ENCODE peak calls at places on chromosomes 16 and 17, in five cellular contexts. One of them, this sample, is unnamed.

GRCh38 chr17:78179372-78179771 is 7.5 kb downstream of the TK1 start:
- DNase-seq in CD8-positive, alpha-beta memory T cell: no peak
- DNase-seq in body of pancreas: no peak
- DNase-seq in testis: no peak
- DNase-seq in CD4-positive, CD25-positive, alpha-beta regulatory T cell: no peak
- DNase-seq in this sample: no peak

GRCh38 chr16:66617010-66617434 is 12.5 kb downstream of the CMTM3 start:
- DNase-seq in CD8-positive, alpha-beta memory T cell: no peak
- DNase-seq in body of pancreas: no peak
- DNase-seq in testis: no peak
- DNase-seq in CD4-positive, CD25-positive, alpha-beta regulatory T cell: no peak
- DNase-seq in this sample: no peak

GRCh38 chr17:31094600-31095238 is at the start of gene NF1:
- DNase-seq in CD4-positive, CD25-positive, alpha-beta regulatory T cell: peak; percentile 83
- DNase-seq in body of pancreas: peak; percentile 97
- DNase-seq in testis: peak; percentile 97
- DNase-seq in CD8-positive, alpha-beta memory T cell: peak; percentile 89
- DNase-seq in this sample: peak; percentile 93

GRCh38 chr17:48522031-48522593 is 8.7 kb downstream of the HOXB1 start:
- DNase-seq in testis: no peak
- DNase-seq in CD8-positive, alpha-beta memory T cell: no peak
- DNase-seq in body of pancreas: no peak
- DNase-seq in CD4-positive, CD25-positive, alpha-beta regulatory T cell: no peak
- DNase-seq in this sample: no peak

GRCh38 chr16:87297918-87298631 is 19.1 kb downstream of the C16orf95 start:
- DNase-seq in CD4-positive, CD25-positive, alpha-beta regulatory T cell: no peak
- DNase-seq in body of pancreas: peak; percentile 32
- DNase-seq in testis: peak; percentile 38
- DNase-seq in CD8-positive, alpha-beta memory T cell: no peak
- DNase-seq in this sample: peak; percentile 67

GRCh38 chr17:44959821-44960523 is 8.1 kb downstream of the C1QL1 start:
- DNase-seq in CD4-positive, CD25-positive, alpha-beta regulatory T cell: no peak
- DNase-seq in testis: no peak
- DNase-seq in body of pancreas: no peak
- DNase-seq in CD8-positive, alpha-beta memory T cell: no peak
- DNase-seq in this sample: no peak

GRCh38 chr17:50129946-50130777 is at the start of gene SAMD14:
- DNase-seq in testis: no peak
- DNase-seq in CD8-positive, alpha-beta memory T cell: peak; percentile 48
- DNase-seq in body of pancreas: no peak
- DNase-seq in CD4-positive, CD25-positive, alpha-beta regulatory T cell: peak; percentile 45
- DNase-seq in this sample: no peak

GRCh38 chr16:87926246-87927194 is 9.8 kb downstream of the CA5A start:
- DNase-seq in testis: no peak
- DNase-seq in body of pancreas: no peak
- DNase-seq in CD8-positive, alpha-beta memory T cell: no peak
- DNase-seq in CD4-positive, CD25-positive, alpha-beta regulatory T cell: no peak
- DNase-seq in this sample: no peak

GRCh38 chr16:66432429-66432828 is 5.3 kb downstream of the BEAN1 start:
- DNase-seq in CD8-positive, alpha-beta memory T cell: no peak
- DNase-seq in CD4-positive, CD25-positive, alpha-beta regulatory T cell: no peak
- DNase-seq in body of pancreas: no peak
- DNase-seq in testis: no peak
- DNase-seq in this sample: no peak

GRCh38 chr17:50542795-50543774 is 3.9 kb upstream of the SPATA20 start:
- DNase-seq in testis: no peak
- DNase-seq in body of pancreas: peak; percentile 92
- DNase-seq in CD4-positive, CD25-positive, alpha-beta regulatory T cell: no peak
- DNase-seq in CD8-positive, alpha-beta memory T cell: no peak
- DNase-seq in this sample: no peak

GRCh38 chr17:45895304-45895968 is 1.1 kb downstream of the MAPT start:
- DNase-seq in body of pancreas: no peak
- DNase-seq in testis: no peak
- DNase-seq in CD8-positive, alpha-beta memory T cell: no peak
- DNase-seq in CD4-positive, CD25-positive, alpha-beta regulatory T cell: peak; percentile 24
- DNase-seq in this sample: no peak

GRCh38 chr17:27956601-27957445 is 63.7 kb upstream of the LYRM9 start:
- DNase-seq in body of pancreas: peak; percentile 78
- DNase-seq in CD4-positive, CD25-positive, alpha-beta regulatory T cell: no peak
- DNase-seq in testis: no peak
- DNase-seq in CD8-positive, alpha-beta memory T cell: no peak
- DNase-seq in this sample: no peak

GRCh38 chr17:62566996-62567578 is 60.4 kb upstream of the MRC2 start:
- DNase-seq in CD4-positive, CD25-positive, alpha-beta regulatory T cell: no peak
- DNase-seq in body of pancreas: no peak
- DNase-seq in CD8-positive, alpha-beta memory T cell: no peak
- DNase-seq in testis: no peak
- DNase-seq in this sample: no peak

GRCh38 chr17:41538565-41538991 is 10.5 kb upstream of the KRT19 start:
- DNase-seq in CD8-positive, alpha-beta memory T cell: no peak
- DNase-seq in testis: no peak
- DNase-seq in CD4-positive, CD25-positive, alpha-beta regulatory T cell: no peak
- DNase-seq in body of pancreas: no peak
- DNase-seq in this sample: no peak

GRCh38 chr17:81049973-81050551 is 15.1 kb downstream of the BAIAP2 start:
- DNase-seq in body of pancreas: peak; percentile 39
- DNase-seq in CD4-positive, CD25-positive, alpha-beta regulatory T cell: no peak
- DNase-seq in CD8-positive, alpha-beta memory T cell: no peak
- DNase-seq in testis: no peak
- DNase-seq in this sample: no peak

GRCh38 chr17:66542183-66542966 is 240.0 kb downstream of the PRKCA start:
- DNase-seq in body of pancreas: no peak
- DNase-seq in CD8-positive, alpha-beta memory T cell: no peak
- DNase-seq in testis: no peak
- DNase-seq in CD4-positive, CD25-positive, alpha-beta regulatory T cell: no peak
- DNase-seq in this sample: peak; percentile 59

GRCh38 chr17:1490643-1491405 is 1.7 kb downstream of the MYO1C start:
- DNase-seq in CD4-positive, CD25-positive, alpha-beta regulatory T cell: peak; percentile 50
- DNase-seq in CD8-positive, alpha-beta memory T cell: peak; percentile 55
- DNase-seq in testis: peak; percentile 54
- DNase-seq in body of pancreas: peak; percentile 59
- DNase-seq in this sample: peak; percentile 78

GRCh38 chr16:85303354-85303883 is 191.1 kb upstream of the CIBAR2 start:
- DNase-seq in CD8-positive, alpha-beta memory T cell: peak; percentile 48
- DNase-seq in body of pancreas: peak; percentile 78
- DNase-seq in CD4-positive, CD25-positive, alpha-beta regulatory T cell: peak; percentile 69
- DNase-seq in testis: peak; percentile 76
- DNase-seq in this sample: peak; percentile 85

GRCh38 chr17:20010099-20010863 is 1.1 kb downstream of the SPECC1 start:
- DNase-seq in CD8-positive, alpha-beta memory T cell: no peak
- DNase-seq in body of pancreas: peak; percentile 38
- DNase-seq in CD4-positive, CD25-positive, alpha-beta regulatory T cell: no peak
- DNase-seq in testis: peak; percentile 67
- DNase-seq in this sample: no peak

GRCh38 chr16:15051387-15051951 is 4.4 kb downstream of the NTAN1 start:
- DNase-seq in CD4-positive, CD25-positive, alpha-beta regulatory T cell: no peak
- DNase-seq in testis: no peak
- DNase-seq in body of pancreas: no peak
- DNase-seq in CD8-positive, alpha-beta memory T cell: no peak
- DNase-seq in this sample: no peak

GRCh38 chr17:80104321-80104955 is 3.1 kb downstream of the GAA start:
- DNase-seq in testis: peak; percentile 65
- DNase-seq in body of pancreas: no peak
- DNase-seq in CD8-positive, alpha-beta memory T cell: no peak
- DNase-seq in CD4-positive, CD25-positive, alpha-beta regulatory T cell: no peak
- DNase-seq in this sample: no peak

DNA sequence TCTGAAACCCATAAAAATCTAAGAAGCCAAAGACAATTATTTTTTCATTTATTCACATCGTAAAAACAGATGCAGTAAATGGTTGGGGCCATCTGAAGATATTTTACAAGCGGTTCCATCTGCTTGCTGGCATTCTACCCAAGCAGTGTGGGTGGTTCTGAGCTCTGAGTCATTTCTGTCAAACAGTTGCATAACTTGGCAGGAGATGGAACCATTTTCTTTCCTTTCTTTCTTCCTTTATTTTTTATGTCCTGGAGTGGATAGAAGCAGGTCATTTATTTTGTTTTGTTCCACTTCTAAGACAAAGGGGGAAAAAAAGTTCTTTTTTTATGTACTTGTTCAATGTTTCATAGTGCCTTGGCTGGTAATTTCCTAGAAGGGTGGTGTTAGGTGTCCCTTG is 1151.9 kb upstream of the GOT2 start:
- DNase-seq in CD8-positive, alpha-beta memory T cell: no peak
- DNase-seq in body of pancreas: no peak
- DNase-seq in CD4-positive, CD25-positive, alpha-beta regulatory T cell: no peak
- DNase-seq in testis: peak; percentile 30
- DNase-seq in this sample: no peak
- H3K4me1 ChIP-seq in CD8-positive, alpha-beta memory T cell: no peaks in the 10 kb centered on the region
- H3K4me1 ChIP-seq in body of pancreas: no peaks in the 10 kb centered on the region
- H3K4me1 ChIP-seq in CD4-positive, CD25-positive, alpha-beta regulatory T cell: no peaks in the 10 kb centered on the region
- H3K4me1 ChIP-seq in testis: no peaks in the 10 kb centered on the region
- H3K4me1 ChIP-seq in this sample: no peaks in the 10 kb centered on the region

GRCh38 chr16:23952128-23953041 is 116.6 kb downstream of the PRKCB start:
- DNase-seq in testis: peak; percentile 68
- DNase-seq in CD4-positive, CD25-positive, alpha-beta regulatory T cell: no peak
- DNase-seq in CD8-positive, alpha-beta memory T cell: no peak
- DNase-seq in body of pancreas: no peak
- DNase-seq in this sample: no peak
- H3K4me1 ChIP-seq in testis: peaks cover 7% of the 10 kb centered on the region
- H3K4me1 ChIP-seq in CD4-positive, CD25-positive, alpha-beta regulatory T cell: peaks cover 67% of the 10 kb centered on the region
- H3K4me1 ChIP-seq in CD8-positive, alpha-beta memory T cell: peaks cover 79% of the 10 kb centered on the region
- H3K4me1 ChIP-seq in body of pancreas: no peaks in the 10 kb centered on the region
- H3K4me1 ChIP-seq in this sample: peaks cover 18% of the 10 kb centered on the region

GRCh38 chr16:9090960-9091866 is at the start of gene HAPSTR1:
- DNase-seq in CD4-positive, CD25-positive, alpha-beta regulatory T cell: peak; percentile 99
- DNase-seq in testis: peak; percentile 100
- DNase-seq in body of pancreas: peak; percentile 100
- DNase-seq in CD8-positive, alpha-beta memory T cell: peak; percentile 99
- DNase-seq in this sample: peak; percentile 100

GRCh38 chr16:9092963-9093477 is 1.6 kb downstream of the HAPSTR1 start:
- DNase-seq in CD4-positive, CD25-positive, alpha-beta regulatory T cell: no peak
- DNase-seq in CD8-positive, alpha-beta memory T cell: peak; percentile 8
- DNase-seq in body of pancreas: peak; percentile 54
- DNase-seq in testis: peak; percentile 28
- DNase-seq in this sample: peak; percentile 62

GRCh38 chr16:9092282-9092962 is 978 bp downstream of the HAPSTR1 start:
- DNase-seq in testis: peak; percentile 31
- DNase-seq in CD4-positive, CD25-positive, alpha-beta regulatory T cell: peak; percentile 60
- DNase-seq in CD8-positive, alpha-beta memory T cell: peak; percentile 68
- DNase-seq in body of pancreas: peak; percentile 48
- DNase-seq in this sample: peak; percentile 52

GRCh38 chr16:9090101-9090959 is 1.1 kb upstream of the HAPSTR1 start:
- DNase-seq in body of pancreas: peak; percentile 48
- DNase-seq in testis: peak; percentile 63
- DNase-seq in CD8-positive, alpha-beta memory T cell: peak; percentile 39
- DNase-seq in CD4-positive, CD25-positive, alpha-beta regulatory T cell: peak; percentile 28
- DNase-seq in this sample: peak; percentile 45

DNA sequence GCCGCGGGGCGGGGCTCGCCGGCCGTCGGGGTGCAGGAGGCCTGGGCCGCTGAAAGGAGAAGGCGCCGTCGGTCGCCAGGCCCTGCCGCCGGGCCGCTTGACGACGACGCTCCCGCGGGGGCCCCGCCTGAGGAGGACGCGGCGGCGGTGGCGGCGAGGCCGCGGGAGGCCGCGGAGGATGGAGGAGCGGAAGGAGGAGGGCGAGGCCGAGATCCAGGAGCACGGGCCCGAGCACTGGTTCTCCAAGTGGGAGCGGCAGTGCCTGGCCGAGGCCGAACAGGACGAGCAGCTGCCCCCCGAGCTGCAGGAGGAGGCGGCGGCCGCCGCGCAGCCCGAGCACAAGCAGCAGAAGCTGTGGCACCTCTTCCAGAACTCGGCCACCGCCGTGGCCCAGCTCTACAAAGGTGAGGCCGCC is 430 bp downstream of the HAPSTR1 start:
- DNase-seq in CD4-positive, CD25-positive, alpha-beta regulatory T cell: peak; percentile 52
- DNase-seq in body of pancreas: peak; percentile 50
- DNase-seq in CD8-positive, alpha-beta memory T cell: no peak
- DNase-seq in testis: peak; percentile 50
- DNase-seq in this sample: peak; percentile 57
- H3K4me1 ChIP-seq in CD4-positive, CD25-positive, alpha-beta regulatory T cell: peaks cover 48% of the 10 kb centered on the region
- H3K4me1 ChIP-seq in body of pancreas: peaks cover 48% of the 10 kb centered on the region
- H3K4me1 ChIP-seq in CD8-positive, alpha-beta memory T cell: peaks cover 35% of the 10 kb centered on the region
- H3K4me1 ChIP-seq in testis: peaks cover 32% of the 10 kb centered on the region
- H3K4me1 ChIP-seq in this sample: peaks cover 38% of the 10 kb centered on the region

DNA sequence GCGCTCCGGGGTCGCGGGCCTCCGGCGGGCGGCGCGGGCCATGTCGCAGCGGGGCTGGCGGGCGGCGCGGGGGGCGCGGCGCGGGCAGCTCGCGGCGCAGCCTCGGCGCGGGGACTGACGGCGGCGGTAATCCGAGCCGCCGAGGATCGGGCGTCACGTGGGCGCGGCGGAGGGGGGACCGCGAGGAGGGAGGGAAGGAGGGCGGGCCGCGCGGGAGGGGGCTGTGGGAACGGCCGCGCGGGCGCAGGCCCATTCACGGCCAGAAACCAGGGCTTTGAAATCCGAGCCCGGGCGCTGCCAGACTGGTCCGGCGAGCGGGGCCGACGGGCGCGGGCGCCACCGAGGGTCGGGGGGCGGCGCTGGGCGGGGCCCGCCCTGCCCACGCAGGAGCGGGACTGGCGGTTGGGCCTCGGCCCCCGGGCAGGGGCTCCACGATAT is at the start of gene MTSS2:
- DNase-seq in body of pancreas: peak; percentile 77
- DNase-seq in CD8-positive, alpha-beta memory T cell: no peak
- DNase-seq in testis: peak; percentile 82
- DNase-seq in CD4-positive, CD25-positive, alpha-beta regulatory T cell: no peak
- DNase-seq in this sample: no peak
- H3K4me1 ChIP-seq in body of pancreas: peaks cover 67% of the 10 kb centered on the region
- H3K4me1 ChIP-seq in CD8-positive, alpha-beta memory T cell: no peaks in the 10 kb centered on the region
- H3K4me1 ChIP-seq in testis: peaks cover 44% of the 10 kb centered on the region
- H3K4me1 ChIP-seq in CD4-positive, CD25-positive, alpha-beta regulatory T cell: peaks cover 12% of the 10 kb centered on the region
- H3K4me1 ChIP-seq in this sample: no peaks in the 10 kb centered on the region